ENCODE peak calls at places on chromosomes 3 and 15, in five cellular contexts. One of them, this sample, is unnamed.

GRCh38 chr3:34260266-34260990 is 462.0 kb downstream of the PDCD6IP start:
- DNase-seq in AG04450: peak; percentile 1
- DNase-seq in M059J: peak; percentile 7
- DNase-seq in stimulated activated CD4-positive, alpha-beta T cell treated with anti-CD3 and anti-CD28 coated beads, TNF-alpha, amount 100 ng/mL, for 4 hours: no peak
- DNase-seq in astrocyte: peak; percentile 13
- DNase-seq in this sample: no peak

GRCh38 chr3:155391104-155391503 is 97.6 kb upstream of the STRIT1 start:
- DNase-seq in AG04450: no peak
- DNase-seq in M059J: no peak
- DNase-seq in stimulated activated CD4-positive, alpha-beta T cell treated with anti-CD3 and anti-CD28 coated beads, TNF-alpha, amount 100 ng/mL, for 4 hours: no peak
- DNase-seq in astrocyte: peak; percentile 35
- DNase-seq in this sample: no peak

GRCh38 chr3:196969660-196970546 is 1.3 kb upstream of the PIGZ start:
- DNase-seq in AG04450: no peak
- DNase-seq in M059J: peak; percentile 58
- DNase-seq in stimulated activated CD4-positive, alpha-beta T cell treated with anti-CD3 and anti-CD28 coated beads, TNF-alpha, amount 100 ng/mL, for 4 hours: peak; percentile 45
- DNase-seq in astrocyte: no peak
- DNase-seq in this sample: peak; percentile 72

GRCh38 chr3:126837773-126838172 is 133.7 kb downstream of the CHCHD6 start:
- DNase-seq in AG04450: no peak
- DNase-seq in M059J: no peak
- DNase-seq in stimulated activated CD4-positive, alpha-beta T cell treated with anti-CD3 and anti-CD28 coated beads, TNF-alpha, amount 100 ng/mL, for 4 hours: no peak
- DNase-seq in astrocyte: no peak
- DNase-seq in this sample: no peak

GRCh38 chr3:138898301-138898700 is 48.6 kb downstream of the FOXL2 start:
- DNase-seq in AG04450: no peak
- DNase-seq in M059J: peak; percentile 35
- DNase-seq in stimulated activated CD4-positive, alpha-beta T cell treated with anti-CD3 and anti-CD28 coated beads, TNF-alpha, amount 100 ng/mL, for 4 hours: no peak
- DNase-seq in astrocyte: peak; percentile 86
- DNase-seq in this sample: no peak

GRCh38 chr3:52120576-52121458 is 33.4 kb downstream of the POC1A start:
- DNase-seq in AG04450: no peak
- DNase-seq in M059J: no peak
- DNase-seq in stimulated activated CD4-positive, alpha-beta T cell treated with anti-CD3 and anti-CD28 coated beads, TNF-alpha, amount 100 ng/mL, for 4 hours: no peak
- DNase-seq in astrocyte: no peak
- DNase-seq in this sample: no peak

GRCh38 chr15:58039260-58040035 is 26.1 kb downstream of the ALDH1A2 start:
- DNase-seq in AG04450: no peak
- DNase-seq in M059J: no peak
- DNase-seq in stimulated activated CD4-positive, alpha-beta T cell treated with anti-CD3 and anti-CD28 coated beads, TNF-alpha, amount 100 ng/mL, for 4 hours: no peak
- DNase-seq in astrocyte: no peak
- DNase-seq in this sample: no peak

GRCh38 chr3:170534232-170534631 is 51.6 kb downstream of the SLC7A14 start:
- DNase-seq in AG04450: no peak
- DNase-seq in M059J: no peak
- DNase-seq in stimulated activated CD4-positive, alpha-beta T cell treated with anti-CD3 and anti-CD28 coated beads, TNF-alpha, amount 100 ng/mL, for 4 hours: no peak
- DNase-seq in astrocyte: no peak
- DNase-seq in this sample: no peak

GRCh38 chr3:126245811-126246727 is 65.7 kb upstream of the ALDH1L1 start:
- DNase-seq in AG04450: peak; percentile 46
- DNase-seq in M059J: peak; percentile 32
- DNase-seq in stimulated activated CD4-positive, alpha-beta T cell treated with anti-CD3 and anti-CD28 coated beads, TNF-alpha, amount 100 ng/mL, for 4 hours: no peak
- DNase-seq in astrocyte: no peak
- DNase-seq in this sample: peak; percentile 49

This sample was measured in HuH-7.5.